ENCODE peak calls at places on chromosomes 1 and 21, in seven cellular contexts. One of them, this sample, is unnamed.
A peak's percentile ranks its signal among the peaks of the same experiment; 100 is the strongest.

GRCh38 chr1:204647114-204647804 is 38.3 kb downstream of the LRRN2 start:
- DNase-seq in esophagus squamous epithelium: no peak
- DNase-seq in Calu3: peak; percentile 76
- DNase-seq in AG04450: peak; percentile 26
- DNase-seq in tibial artery: no peak
- DNase-seq in psoas muscle: no peak
- DNase-seq in HFF-Myc: peak; percentile 42
- DNase-seq in this sample: no peak

GRCh38 chr1:84758968-84759491 is 68.8 kb upstream of the SSX2IP start:
- DNase-seq in esophagus squamous epithelium: no peak
- DNase-seq in Calu3: no peak
- DNase-seq in AG04450: no peak
- DNase-seq in tibial artery: peak; percentile 48
- DNase-seq in psoas muscle: no peak
- DNase-seq in HFF-Myc: no peak
- DNase-seq in this sample: no peak

GRCh38 chr1:227532019-227532619 is 31.2 kb upstream of the ZNF678 start:
- DNase-seq in esophagus squamous epithelium: no peak
- DNase-seq in Calu3: no peak
- DNase-seq in AG04450: no peak
- DNase-seq in tibial artery: no peak
- DNase-seq in psoas muscle: no peak
- DNase-seq in HFF-Myc: no peak
- DNase-seq in this sample: no peak

GRCh38 chr1:151435174-151435573 is 24.1 kb downstream of the POGZ start:
- DNase-seq in esophagus squamous epithelium: no peak
- DNase-seq in Calu3: no peak
- DNase-seq in AG04450: no peak
- DNase-seq in tibial artery: no peak
- DNase-seq in psoas muscle: no peak
- DNase-seq in HFF-Myc: no peak
- DNase-seq in this sample: no peak

GRCh38 chr1:184457500-184457899 is 70.7 kb downstream of the C1orf21 start:
- DNase-seq in esophagus squamous epithelium: no peak
- DNase-seq in Calu3: no peak
- DNase-seq in AG04450: no peak
- DNase-seq in tibial artery: no peak
- DNase-seq in psoas muscle: no peak
- DNase-seq in HFF-Myc: no peak
- DNase-seq in this sample: no peak

GRCh38 chr1:63746129-63746864 is 27.5 kb upstream of the ROR1 start:
- DNase-seq in esophagus squamous epithelium: no peak
- DNase-seq in Calu3: no peak
- DNase-seq in AG04450: peak; percentile 39
- DNase-seq in tibial artery: no peak
- DNase-seq in psoas muscle: no peak
- DNase-seq in HFF-Myc: peak; percentile 47
- DNase-seq in this sample: no peak

GRCh38 chr1:3454811-3455618 is 550 bp downstream of the ARHGEF16 start:
- DNase-seq in esophagus squamous epithelium: no peak
- DNase-seq in Calu3: peak; percentile 66
- DNase-seq in AG04450: no peak
- DNase-seq in tibial artery: no peak
- DNase-seq in psoas muscle: peak; percentile 46
- DNase-seq in HFF-Myc: no peak
- DNase-seq in this sample: no peak

GRCh38 chr1:180693564-180694244 is 61.9 kb downstream of the XPR1 start:
- DNase-seq in esophagus squamous epithelium: no peak
- DNase-seq in Calu3: no peak
- DNase-seq in AG04450: no peak
- DNase-seq in tibial artery: no peak
- DNase-seq in psoas muscle: no peak
- DNase-seq in HFF-Myc: no peak
- DNase-seq in this sample: no peak

GRCh38 chr1:165525708-165526107 is 18.1 kb upstream of the LRRC52 start:
- DNase-seq in esophagus squamous epithelium: no peak
- DNase-seq in Calu3: no peak
- DNase-seq in AG04450: no peak
- DNase-seq in tibial artery: no peak
- DNase-seq in psoas muscle: no peak
- DNase-seq in HFF-Myc: no peak
- DNase-seq in this sample: no peak

GRCh38 chr1:38586993-38587646 is 272.5 kb downstream of the RRAGC start:
- DNase-seq in esophagus squamous epithelium: no peak
- DNase-seq in Calu3: peak; percentile 41
- DNase-seq in AG04450: no peak
- DNase-seq in tibial artery: no peak
- DNase-seq in psoas muscle: peak; percentile 34
- DNase-seq in HFF-Myc: no peak
- DNase-seq in this sample: no peak
- TF ChIP-seq CTCF in esophagus squamous epithelium: peak; percentile 90
- TF ChIP-seq CTCF in Calu3: no peak
- TF ChIP-seq CTCF in AG04450: peak; percentile 71
- TF ChIP-seq CTCF in tibial artery: peak; percentile 46
- TF ChIP-seq CTCF in psoas muscle: peak; percentile 73
- TF ChIP-seq CTCF in HFF-Myc: peak; percentile 84
- TF ChIP-seq CTCF in this sample: peak; percentile 64

DNA sequence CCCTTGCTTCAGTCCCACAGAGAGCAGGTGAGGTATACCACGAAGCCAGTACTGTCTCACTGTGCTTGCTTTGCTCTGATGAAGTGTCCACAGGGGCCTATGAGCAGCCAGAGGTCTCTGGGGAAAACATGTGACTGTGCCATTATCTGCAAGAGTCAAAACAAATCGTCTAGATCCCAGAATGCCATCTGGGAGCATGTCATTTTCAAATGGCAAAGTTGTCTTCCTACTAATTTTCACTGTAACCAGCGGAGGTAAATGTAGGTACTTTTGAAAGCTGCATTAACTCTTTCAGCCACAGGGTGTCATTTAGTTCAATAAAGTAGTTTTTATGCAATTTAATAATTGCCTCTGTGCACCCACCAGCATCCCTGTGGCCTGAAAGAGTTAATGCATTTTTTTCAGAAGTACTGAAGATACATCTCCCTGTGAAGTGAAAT is 173.6 kb upstream of the SGIP1 start:
- DNase-seq in esophagus squamous epithelium: no peak
- DNase-seq in Calu3: no peak
- DNase-seq in AG04450: no peak
- DNase-seq in tibial artery: no peak
- DNase-seq in psoas muscle: no peak
- DNase-seq in HFF-Myc: no peak
- DNase-seq in this sample: no peak
- TF ChIP-seq CTCF in esophagus squamous epithelium: no peak
- TF ChIP-seq CTCF in Calu3: no peak
- TF ChIP-seq CTCF in AG04450: no peak
- TF ChIP-seq CTCF in tibial artery: no peak
- TF ChIP-seq CTCF in psoas muscle: no peak
- TF ChIP-seq CTCF in HFF-Myc: peak; percentile 4
- TF ChIP-seq CTCF in this sample: peak; percentile 41

GRCh38 chr21:32425628-32426027 is 13.1 kb downstream of the EVA1C start:
- DNase-seq in esophagus squamous epithelium: no peak
- DNase-seq in Calu3: no peak
- DNase-seq in AG04450: no peak
- DNase-seq in tibial artery: no peak
- DNase-seq in psoas muscle: no peak
- DNase-seq in HFF-Myc: no peak
- DNase-seq in this sample: no peak
- TF ChIP-seq CTCF in esophagus squamous epithelium: peak; percentile 14
- TF ChIP-seq CTCF in Calu3: no peak
- TF ChIP-seq CTCF in AG04450: no peak
- TF ChIP-seq CTCF in tibial artery: no peak
- TF ChIP-seq CTCF in psoas muscle: no peak
- TF ChIP-seq CTCF in HFF-Myc: no peak
- TF ChIP-seq CTCF in this sample: no peak

DNA sequence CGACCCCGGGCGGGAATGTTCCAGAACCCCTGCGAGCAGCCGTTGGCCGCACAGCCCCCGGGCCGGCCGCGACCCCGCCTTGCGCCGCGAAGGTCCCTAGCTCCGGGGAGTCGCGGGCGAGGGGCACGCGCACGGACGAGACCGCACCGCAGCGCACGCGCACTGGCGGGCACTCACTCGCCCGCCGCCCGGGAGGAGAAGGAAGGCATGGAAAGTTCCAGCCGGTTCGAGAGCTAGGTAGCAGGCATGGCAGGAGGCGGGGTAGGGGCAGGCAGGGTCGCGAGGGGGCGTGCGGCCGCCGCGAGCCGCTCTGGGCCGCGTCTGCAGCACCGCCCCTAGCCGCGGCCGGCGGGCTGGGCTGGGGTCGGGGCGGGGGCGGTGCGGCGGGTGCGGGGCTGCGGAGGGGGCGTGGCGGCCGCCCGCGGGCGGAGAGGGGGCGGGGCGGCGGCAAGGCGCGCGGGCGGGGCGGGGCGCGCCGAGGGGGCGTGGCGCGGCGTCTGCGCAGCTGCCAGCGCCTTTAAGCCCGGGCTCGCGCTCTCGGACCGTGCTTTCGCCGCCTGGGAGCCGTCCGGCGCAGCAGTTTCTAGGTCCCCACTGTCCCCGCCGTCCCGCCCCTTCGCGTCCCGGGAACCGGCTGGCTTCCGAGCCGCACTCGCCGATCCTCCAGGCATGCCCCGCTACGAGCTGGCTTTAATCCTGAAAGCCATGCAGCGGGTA is at the start of the genes MRPS6 and SLC5A3:
- DNase-seq in esophagus squamous epithelium: peak; percentile 14
- DNase-seq in Calu3: peak; percentile 81
- DNase-seq in AG04450: peak; percentile 51
- DNase-seq in tibial artery: peak; percentile 67
- DNase-seq in psoas muscle: peak; percentile 87
- DNase-seq in HFF-Myc: peak; percentile 38
- DNase-seq in this sample: peak; percentile 85
- TF ChIP-seq CTCF in esophagus squamous epithelium: no peak
- TF ChIP-seq CTCF in Calu3: no peak
- TF ChIP-seq CTCF in AG04450: no peak
- TF ChIP-seq CTCF in tibial artery: no peak
- TF ChIP-seq CTCF in psoas muscle: no peak
- TF ChIP-seq CTCF in HFF-Myc: no peak
- TF ChIP-seq CTCF in this sample: no peak